ENCODE peak calls at places on chromosomes 11 and 22, in four cellular contexts. Y is mesenchymal stem cell, D is GM23338, V is AG10803. X is an unnamed sample.

GRCh38 chr11:70650075-70650909 is 252.0 kb downstream of the CTTN start:
- DNase-seq in Y (peak; percentile 75), D (peak; percentile 91), V (peak; percentile 47), X (peak; percentile 71)

GRCh38 chr11:1310315-1310687 is 869 bp upstream of the TOLLIP start:
- DNase-seq in Y (no peak), D (no peak), V (no peak), X (no peak)

GRCh38 chr11:105718641-105719040 is 108.8 kb downstream of the GRIA4 start:
- DNase-seq in Y (peak; percentile 21), D (peak; percentile 13), V (no peak), X (no peak)

GRCh38 chr11:61120099-61120864 is 18.0 kb downstream of the CD5 start:
- DNase-seq in Y (no peak), D (no peak), V (no peak), X (no peak)

GRCh38 chr11:87712802-87713202 is 462.4 kb downstream of the RAB38 start:
- DNase-seq in Y (no peak), D (peak; percentile 41), V (no peak), X (no peak)

GRCh38 chr11:22340803-22341581 is 2.8 kb downstream of the SLC17A6 start:
- DNase-seq in Y (no peak), D (peak; percentile 66), V (no peak), X (no peak)

GRCh38 chr11:75272821-75273301 is 32.3 kb downstream of the TPBGL start:
- DNase-seq in Y (no peak), D (no peak), V (no peak), X (no peak)

GRCh38 chr11:843086-843704 is 543 bp downstream of the TSPAN4 start:
- DNase-seq in Y (peak; percentile 48), D (no peak), V (no peak), X (no peak)

GRCh38 chr11:72534859-72535547 is 100.7 kb upstream of the CLPB start:
- DNase-seq in Y (peak; percentile 7), D (peak; percentile 73), V (peak; percentile 58), X (no peak)

DNA sequence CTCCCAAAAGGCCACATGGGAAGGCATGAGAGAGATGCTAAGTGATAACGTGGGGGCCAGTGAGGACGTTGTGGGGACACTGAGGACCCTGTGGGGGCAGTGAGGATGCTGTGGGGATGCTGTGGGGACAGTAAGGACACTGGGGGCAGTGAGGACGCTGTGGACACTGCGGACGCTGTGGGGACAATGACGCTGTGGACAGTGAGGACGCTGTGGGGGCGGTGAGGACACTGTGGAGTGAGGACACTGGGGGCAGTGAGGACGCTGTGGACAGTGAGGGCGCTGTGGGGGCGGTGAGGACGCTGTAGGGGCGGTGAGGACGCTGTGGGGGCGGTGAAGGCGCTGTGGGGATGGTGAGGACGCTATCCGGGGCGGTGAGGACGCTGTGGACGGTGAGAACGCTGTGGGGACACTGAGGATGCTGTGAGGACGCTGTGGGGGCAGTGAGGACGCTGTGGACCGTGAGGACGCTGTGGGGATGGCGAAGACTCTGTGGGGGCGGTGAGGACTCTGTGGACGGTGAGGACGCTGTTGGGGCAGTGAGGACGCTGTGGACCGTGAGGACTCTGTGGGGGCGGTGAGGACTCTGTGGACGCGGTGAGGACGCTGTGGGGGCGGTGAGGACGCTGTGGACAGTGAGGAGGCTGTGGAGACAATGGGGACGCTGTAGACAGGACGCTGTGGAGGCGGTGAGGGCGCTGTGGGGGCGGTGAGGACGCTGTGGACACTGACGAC is 1.8 kb downstream of the GP1BB start:
- DNase-seq in Y (no peak), D (no peak), V (no peak), X (no peak)
- H3K4me3 ChIP-seq in Y (no peak overlapping the region), D (peak overlapping the region; percentile 59), V (no peak overlapping the region), X (no peak overlapping the region)

DNA sequence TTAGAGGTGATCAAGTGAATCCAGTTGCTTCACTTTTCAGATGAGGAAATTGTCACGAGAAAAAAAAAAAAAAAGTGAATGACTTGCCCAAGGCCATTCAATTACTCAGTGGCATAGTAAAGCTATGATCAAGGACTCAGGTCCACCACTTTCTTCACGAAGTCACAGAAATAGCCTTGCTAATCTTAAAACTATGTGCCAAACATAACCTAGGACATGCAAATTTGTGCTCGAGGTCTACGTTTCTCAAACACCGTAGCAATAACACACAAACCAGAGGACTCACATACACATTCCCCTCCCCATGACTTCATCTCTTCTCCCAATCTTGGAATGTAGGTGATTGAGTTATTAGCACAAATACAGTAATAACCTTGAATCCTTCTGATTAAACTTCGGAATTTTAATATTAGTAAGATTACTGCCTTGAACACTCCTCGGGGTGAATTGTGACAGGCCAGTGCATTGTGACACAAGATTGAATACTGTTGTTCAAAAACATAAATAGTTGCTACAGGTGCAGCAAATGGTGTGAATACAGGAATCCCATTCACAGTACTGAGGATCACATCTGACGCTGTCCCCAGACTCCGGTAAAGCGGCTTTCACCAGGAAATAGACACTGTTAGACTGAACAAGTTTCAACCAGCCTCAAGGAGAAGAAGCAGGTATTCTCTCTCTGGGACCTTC is 3.8 kb downstream of the LGR4 start:
- DNase-seq in Y (peak; percentile 75), D (no peak), V (peak; percentile 72), X (peak; percentile 94)
- H3K4me3 ChIP-seq in Y (peak overlapping the region; percentile 90), D (peak overlapping the region; percentile 97), V (no peak overlapping the region), X (peak overlapping the region; percentile 81)

GRCh38 chr11:111917312-111917711 is 1.4 kb upstream of the C11orf52 start:
- DNase-seq in Y (no peak), D (no peak), V (no peak), X (no peak)

GRCh38 chr11:111920908-111921307 is 2.2 kb downstream of the C11orf52 start:
- DNase-seq in Y (no peak), D (no peak), V (no peak), X (no peak)

GRCh38 chr11:111916768-111917167 is 1.9 kb upstream of the C11orf52 start:
- DNase-seq in Y (no peak), D (no peak), V (no peak), X (no peak)

GRCh38 chr11:111917788-111918187 is 925 bp upstream of the C11orf52 start:
- DNase-seq in Y (no peak), D (no peak), V (no peak), X (no peak)

GRCh38 chr11:111918390-111919256 is at the start of gene C11orf52:
- DNase-seq in Y (peak; percentile 31), D (peak; percentile 97), V (peak; percentile 48), X (peak; percentile 88)
- H3K4me3 ChIP-seq in Y (peak within 1 kb of the TSS; percentile 20), D (peak within 1 kb of the TSS; percentile 14), V (peak within 1 kb of the TSS; percentile 8), X (peak within 1 kb of the TSS; percentile 34)

GRCh38 chr22:49576241-49577141 is 251.2 kb downstream of the BRD1 start:
- DNase-seq in Y (no peak), D (no peak), V (no peak), X (no peak)

GRCh38 chr22:49575703-49576081 is 252.0 kb downstream of the BRD1 start:
- DNase-seq in Y (no peak), D (no peak), V (no peak), X (no peak)

GRCh38 chr22:49573109-49573765 is 254.4 kb downstream of the BRD1 start:
- DNase-seq in Y (no peak), D (no peak), V (no peak), X (no peak)

GRCh38 chr22:49574205-49574604 is 253.5 kb downstream of the BRD1 start:
- DNase-seq in Y (no peak), D (no peak), V (no peak), X (no peak)

DNA sequence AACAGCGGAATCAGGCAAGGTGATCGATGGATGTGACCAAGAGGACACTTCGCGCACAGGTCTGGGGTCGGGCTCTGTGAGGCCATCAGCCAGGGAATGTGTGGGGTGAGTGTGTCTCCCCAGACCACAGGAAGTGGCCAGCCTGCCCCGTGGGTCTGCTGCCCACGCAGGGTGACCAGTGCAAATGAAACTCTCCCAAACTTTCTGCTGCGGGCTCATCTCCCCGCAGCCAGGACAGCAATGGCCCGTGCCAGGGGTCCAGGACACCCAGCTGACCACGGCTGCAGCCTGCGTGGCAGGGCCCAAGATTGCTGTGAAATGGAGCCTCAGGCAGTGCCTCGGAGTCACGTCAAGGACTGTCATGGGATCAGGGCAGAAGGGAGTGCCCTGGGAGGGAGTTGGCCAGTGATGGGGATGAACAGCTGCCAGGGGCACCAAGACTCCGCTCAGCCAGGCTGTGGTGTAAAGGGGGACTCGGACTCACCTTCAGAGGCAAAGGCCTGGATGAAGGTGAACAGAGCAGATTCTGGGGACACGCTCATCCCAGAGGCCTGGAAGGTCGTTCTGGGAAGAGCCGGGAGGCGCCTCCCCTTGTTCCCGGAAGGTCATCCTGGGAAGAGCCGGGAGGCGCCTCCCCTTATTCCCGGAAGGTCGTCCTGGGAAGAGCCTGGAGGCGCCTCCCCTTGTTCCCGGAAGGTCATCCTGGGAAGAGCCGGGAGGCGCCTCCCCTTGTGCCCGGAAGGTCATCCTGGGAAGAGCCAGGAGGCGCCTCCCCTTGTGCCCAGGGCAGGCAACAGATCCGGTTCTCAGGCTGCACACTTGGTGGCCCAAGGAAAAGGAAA is 252.6 kb downstream of the BRD1 start:
- DNase-seq in Y (no peak), D (no peak), V (no peak), X (no peak)
- H3K4me3 ChIP-seq in Y (no peak overlapping the region), D (no peak overlapping the region), V (no peak overlapping the region), X (no peak overlapping the region)

GRCh38 chr22:40507491-40507890 is 129.0 kb downstream of the MRTFA start:
- DNase-seq in Y (no peak), D (no peak), V (no peak), X (no peak)

GRCh38 chr22:40509401-40510134 is 127.0 kb downstream of the MRTFA start:
- DNase-seq in Y (peak; percentile 95), D (no peak), V (peak; percentile 96), X (peak; percentile 83)

GRCh38 chr22:40511604-40512003 is 124.9 kb downstream of the MRTFA start:
- DNase-seq in Y (no peak), D (no peak), V (peak; percentile 54), X (no peak)

GRCh38 chr22:40512426-40513136 is 123.9 kb downstream of the MRTFA start:
- DNase-seq in Y (peak; percentile 100), D (no peak), V (peak; percentile 100), X (peak; percentile 97)

GRCh38 chr22:40510965-40511364 is 125.6 kb downstream of the MRTFA start:
- DNase-seq in Y (no peak), D (no peak), V (no peak), X (no peak)
- H3K4me3 ChIP-seq in Y (no peak overlapping the region), D (no peak overlapping the region), V (no peak overlapping the region), X (no peak overlapping the region)

DNA sequence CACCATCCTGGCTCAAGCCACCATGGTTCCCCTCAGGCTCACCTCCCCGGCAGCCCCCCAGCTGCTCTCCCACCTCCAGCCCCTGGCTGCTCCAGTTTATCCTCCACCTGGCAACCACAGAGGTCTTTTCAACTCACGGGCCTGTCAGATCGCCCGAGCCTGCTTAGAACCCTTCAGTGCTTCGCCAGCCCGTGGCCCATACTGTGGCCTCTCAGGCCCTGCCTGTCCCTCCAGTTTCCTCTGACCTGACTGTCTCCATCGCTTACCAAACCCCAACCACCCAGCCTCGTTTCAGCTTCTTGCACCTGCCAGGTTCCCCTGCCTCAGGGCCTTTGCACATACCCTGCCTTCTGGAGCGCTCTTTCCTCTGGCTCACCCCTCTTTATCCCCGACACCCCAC is 6.9 kb downstream of the KCNC1 start:
- DNase-seq in Y (no peak), D (no peak), V (no peak), X (no peak)
- H3K4me3 ChIP-seq in Y (no peak overlapping the region), D (no peak overlapping the region), V (no peak overlapping the region), X (no peak overlapping the region)

GRCh38 chr11:19240420-19241259 is at the start of gene E2F8:
- DNase-seq in Y (peak; percentile 94), D (peak; percentile 97), V (peak; percentile 87), X (peak; percentile 94)
- H3K4me3 ChIP-seq in Y (peak within 1 kb of the TSS; percentile 92), D (peak within 1 kb of the TSS; percentile 63), V (peak within 1 kb of the TSS; percentile 89), X (peak within 1 kb of the TSS; percentile 77)

GRCh38 chr22:37559901-37560681 is at the start of gene CDC42EP1:
- DNase-seq in Y (peak; percentile 64), D (peak; percentile 72), V (peak; percentile 64), X (peak; percentile 57)
- H3K4me3 ChIP-seq in Y (peak within 1 kb of the TSS; percentile 96), D (peak within 1 kb of the TSS; percentile 64), V (peak within 1 kb of the TSS; percentile 88), X (peak within 1 kb of the TSS; percentile 75)

X was measured in epithelial cell of esophagus.